ENCODE peak calls at places on chromosomes 11 and 22, in eight cellular contexts. Y, T, D, M, J, Z, E and I are unnamed samples.

GRCh38 chr11:10878408-10879214 is 20.8 kb upstream of the ZBED5 start:
- DNase-seq in E (no peak), Y (peak; percentile 84), D (peak; percentile 39), Z (peak; percentile 70), M (no peak), J (no peak), T (peak; percentile 54), I (peak; percentile 39)

GRCh38 chr11:67436459-67437081 is 912 bp downstream of the PTPRCAP start:
- DNase-seq in J (peak; percentile 89), D (peak; percentile 86), M (peak; percentile 70), T (peak; percentile 89), Z (no peak), Y (peak; percentile 22), E (no peak), I (no peak)

GRCh38 chr11:108713076-108713790 is 48.4 kb downstream of the DDX10 start:
- DNase-seq in E (no peak), M (no peak), T (no peak), Z (peak; percentile 41), J (no peak), Y (peak; percentile 80), D (peak; percentile 29), I (no peak)

GRCh38 chr11:47257518-47258316 is at the start of gene NR1H3:
- DNase-seq in E (no peak), Y (peak; percentile 96), Z (peak; percentile 84), T (peak; percentile 86), M (peak; percentile 78), D (peak; percentile 47), J (no peak), I (peak; percentile 76)

GRCh38 chr22:43094551-43094950 is 5.4 kb upstream of the TTLL1 start:
- DNase-seq in E (no peak), Z (no peak), M (no peak), D (no peak), J (no peak), T (no peak), Y (no peak), I (no peak)

GRCh38 chr11:22472306-22472705 is 134.1 kb downstream of the SLC17A6 start:
- DNase-seq in M (no peak), T (no peak), Z (no peak), E (no peak), J (no peak), Y (peak; percentile 4), D (no peak), I (no peak)

GRCh38 chr11:79428406-79428805 is 12.4 kb downstream of the TENM4 start:
- DNase-seq in D (no peak), E (no peak), J (no peak), Z (no peak), Y (no peak), M (no peak), T (no peak), I (no peak)

GRCh38 chr11:3164138-3164539 is 971 bp downstream of the OSBPL5 start:
- DNase-seq in E (no peak), D (no peak), J (peak; percentile 7), T (no peak), Z (peak; percentile 16), Y (no peak), M (no peak), I (no peak)

GRCh38 chr11:111183706-111184105 is 61.8 kb upstream of the POU2AF2 start:
- DNase-seq in M (no peak), Z (peak; percentile 54), Y (no peak), D (no peak), E (no peak), T (no peak), J (no peak), I (no peak)

GRCh38 chr11:94036096-94036495 is 14.9 kb downstream of the HEPHL1 start:
- DNase-seq in M (no peak), Z (no peak), J (no peak), D (no peak), Y (no peak), T (no peak), E (no peak), I (no peak)

GRCh38 chr11:127862406-127862805 is 725.0 kb downstream of the ETS1 start:
- DNase-seq in E (no peak), D (no peak), M (no peak), Z (peak; percentile 67), J (no peak), T (no peak), Y (no peak), I (no peak)

GRCh38 chr11:68215524-68216170 is 2.6 kb upstream of the KMT5B start:
- DNase-seq in E (no peak), M (no peak), D (no peak), Z (no peak), T (no peak), J (no peak), Y (no peak), I (no peak)

GRCh38 chr11:67456068-67456705 is 1.0 kb downstream of the CABP4 start:
- DNase-seq in Y (no peak), M (no peak), D (no peak), Z (no peak), T (no peak), J (no peak), E (no peak), I (no peak)

GRCh38 chr11:2882681-2883110 is 2.9 kb downstream of the CDKN1C start:
- DNase-seq in E (no peak), J (no peak), D (no peak), T (no peak), Y (no peak), M (no peak), Z (no peak), I (no peak)

GRCh38 chr22:30578481-30578880 is 4.0 kb upstream of the GAL3ST1 start:
- DNase-seq in E (no peak), Z (no peak), Y (no peak), D (no peak), T (no peak), J (no peak), M (no peak), I (no peak)

GRCh38 chr11:75518771-75519653 is 6.7 kb downstream of the GDPD5 start:
- DNase-seq in E (no peak), Y (no peak), J (no peak), Z (no peak), M (no peak), D (no peak), T (no peak), I (no peak)

GRCh38 chr22:26466196-26466595 is 17.4 kb downstream of the HPS4 start:
- DNase-seq in J (no peak), T (no peak), E (no peak), M (no peak), D (no peak), Z (no peak), Y (no peak), I (no peak)

GRCh38 chr22:31038686-31039085 is 42.4 kb upstream of the SMTN start:
- DNase-seq in Y (no peak), Z (no peak), D (no peak), E (no peak), J (no peak), M (no peak), T (no peak), I (no peak)

GRCh38 chr11:134634897-134635831 is 223.1 kb upstream of the B3GAT1 start:
- DNase-seq in Z (no peak), D (no peak), T (no peak), J (no peak), Y (no peak), M (no peak), E (no peak), I (no peak)

GRCh38 chr11:92500463-92500862 is 275.8 kb downstream of the FAT3 start:
- DNase-seq in D (no peak), E (no peak), Y (no peak), J (no peak), T (no peak), Z (no peak), M (no peak), I (no peak)

GRCh38 chr22:49393526-49393925 is 434.1 kb downstream of the BRD1 start:
- DNase-seq in E (no peak), T (no peak), Z (no peak), Y (no peak), M (no peak), J (no peak), D (no peak), I (no peak)

GRCh38 chr11:61298663-61299244 is 3.6 kb upstream of the VWCE start:
- DNase-seq in T (no peak), M (no peak), E (no peak), J (no peak), Z (no peak), D (no peak), Y (peak; percentile 8), I (no peak)

GRCh38 chr22:39959640-39960447 is at the start of gene TMA7B:
- DNase-seq in J (no peak), Z (peak; percentile 76), T (peak; percentile 66), E (no peak), M (no peak), D (no peak), Y (peak; percentile 70), I (peak; percentile 47)

GRCh38 chr11:114066046-114066648 is 6.6 kb downstream of the ZBTB16 start:
- DNase-seq in T (no peak), Y (no peak), E (no peak), D (no peak), M (no peak), Z (no peak), J (no peak), I (no peak)

GRCh38 chr11:108697872-108698473 is 33.1 kb downstream of the DDX10 start:
- DNase-seq in Z (peak; percentile 71), J (peak; percentile 29), M (no peak), D (peak; percentile 71), E (peak; percentile 50), T (peak; percentile 57), Y (peak; percentile 90), I (peak; percentile 71)

GRCh38 chr11:95324826-95325225 is 93.8 kb upstream of the SESN3 start:
- DNase-seq in J (no peak), Z (no peak), M (no peak), Y (no peak), T (no peak), D (no peak), E (no peak), I (no peak)

GRCh38 chr11:129210831-129211181 is 18.7 kb upstream of the ARHGAP32 start:
- DNase-seq in E (no peak), Z (no peak), M (no peak), D (no peak), Y (no peak), T (no peak), J (no peak), I (no peak)

GRCh38 chr11:86249307-86250098 is 5.0 kb downstream of the EED start:
- DNase-seq in J (no peak), D (no peak), T (no peak), E (no peak), Z (peak; percentile 16), Y (no peak), M (no peak), I (no peak)

GRCh38 chr22:46107753-46108563 is 42.4 kb upstream of the PPARA start:
- DNase-seq in M (no peak), Z (no peak), T (no peak), E (no peak), J (no peak), D (no peak), Y (no peak), I (no peak)

GRCh38 chr22:46072030-46072881 is 78.1 kb upstream of the PPARA start:
- DNase-seq in M (peak; percentile 68), J (no peak), T (peak; percentile 87), E (no peak), Y (peak; percentile 70), D (peak; percentile 50), Z (peak; percentile 60), I (no peak)

GRCh38 chr22:19756288-19757128 is 4.1 kb upstream of the TBX1 start:
- DNase-seq in D (peak; percentile 80), T (peak; percentile 88), E (no peak), Z (peak; percentile 29), Y (no peak), J (peak; percentile 86), M (peak; percentile 78), I (peak; percentile 47)

GRCh38 chr11:122069946-122070345 is 46.1 kb downstream of the BLID start:
- DNase-seq in T (peak; percentile 46), E (peak; percentile 58), M (no peak), D (peak; percentile 10), J (no peak), Y (peak; percentile 87), Z (peak; percentile 60), I (peak; percentile 68)

GRCh38 chr11:30561691-30562412 is 24.3 kb downstream of the MPPED2 start:
- DNase-seq in J (no peak), M (no peak), Z (no peak), E (no peak), T (no peak), Y (no peak), D (no peak), I (no peak)

GRCh38 chr11:60870276-60870675 is 2.9 kb downstream of the ZP1 start:
- DNase-seq in J (no peak), T (peak; percentile 42), E (no peak), M (no peak), D (no peak), Y (no peak), Z (no peak), I (no peak)